ENCODE peak calls at places on chromosomes 12 and 14, in nine cellular contexts. S is heart right ventricle; R is GM23248; K is fibroblast of lung; N is HCT116; W is suprapubic skin; V is tibial nerve; L is CD8-positive, alpha-beta T cell; O is body of pancreas. M is an unnamed sample. For H3K27me3, the result is how much of the 10 kb centered on the place peaks cover.

GRCh38 chr12:13727707-13728147 is 253.7 kb downstream of the GRIN2B start:
- DNase-seq in L (no peak), O (no peak), S (no peak), N (no peak), R (no peak), W (no peak), V (no peak), K (no peak), M (no peak)

GRCh38 chr12:10974965-10975364 is 11.7 kb downstream of the TAS2R50 start:
- DNase-seq in O (no peak), S (no peak), R (no peak), N (no peak), L (no peak), W (no peak), V (no peak), K (no peak), M (no peak)

GRCh38 chr12:32885831-32886230 is 10.7 kb downstream of the PKP2 start:
- DNase-seq in K (no peak), L (no peak), N (no peak), V (no peak), S (no peak), W (no peak), R (no peak), O (no peak), M (no peak)

GRCh38 chr12:124927325-124928094 is 13.1 kb upstream of the UBC start:
- DNase-seq in W (peak), K (peak), N (peak), R (peak), S (peak), L (peak), O (peak), V (peak), M (no peak)

GRCh38 chr12:46537387-46537959 is 164.9 kb upstream of the SLC38A2 start:
- DNase-seq in N (no peak), K (no peak), W (no peak), O (no peak), V (no peak), L (no peak), R (no peak), S (no peak), M (no peak)

GRCh38 chr14:34257505-34257904 is 204.5 kb downstream of the SPTSSA start:
- DNase-seq in W (no peak), R (no peak), S (no peak), O (no peak), N (no peak), K (no peak), L (no peak), V (no peak), M (no peak)

GRCh38 chr14:97311411-97311810 is 514.2 kb downstream of the VRK1 start:
- DNase-seq in O (no peak), W (no peak), K (no peak), N (no peak), R (no peak), V (no peak), S (no peak), L (no peak), M (no peak)

GRCh38 chr12:115183752-115184151 is 499.8 kb upstream of the TBX3 start:
- DNase-seq in O (no peak), N (no peak), W (no peak), R (no peak), S (no peak), L (no peak), K (no peak), V (no peak), M (no peak)

GRCh38 chr12:47097276-47097896 is 17.6 kb upstream of the AMIGO2 start:
- DNase-seq in N (no peak), R (peak), K (peak), W (no peak), O (no peak), S (no peak), V (no peak), L (no peak), M (no peak)

GRCh38 chr12:46268349-46268616 is 560 bp downstream of the SLC38A1 start:
- DNase-seq in R (peak), K (no peak), S (no peak), V (no peak), N (no peak), L (no peak), O (no peak), W (no peak), M (no peak)

GRCh38 chr12:132561784-132562156 is 48.6 kb downstream of the LRCOL1 start:
- DNase-seq in V (no peak), R (peak), W (no peak), K (no peak), O (peak), L (no peak), S (no peak), N (no peak), M (no peak)

GRCh38 chr12:124303579-124304313 is 8.9 kb downstream of the RFLNA start:
- DNase-seq in L (no peak), O (no peak), S (no peak), V (no peak), N (no peak), R (no peak), K (no peak), W (no peak), M (no peak)

GRCh38 chr12:3217683-3218079 is 140.5 kb downstream of the TSPAN9 start:
- DNase-seq in K (no peak), L (no peak), O (no peak), V (no peak), R (no peak), N (no peak), W (no peak), S (no peak), M (no peak)

GRCh38 chr14:53741379-53742225 is 215.0 kb downstream of the BMP4 start:
- DNase-seq in R (no peak), K (peak), V (no peak), S (no peak), W (no peak), L (no peak), N (no peak), O (no peak), M (no peak)

GRCh38 chr12:66647034-66647691 is 31.7 kb downstream of the GRIP1 start:
- DNase-seq in W (no peak), V (no peak), N (no peak), L (no peak), K (peak), S (no peak), O (no peak), R (peak), M (no peak)

GRCh38 chr14:94329857-94330256 is 6.7 kb upstream of the SERPINA6 start:
- DNase-seq in O (no peak), S (no peak), V (no peak), L (no peak), R (no peak), K (no peak), N (no peak), W (no peak), M (no peak)

GRCh38 chr12:57751432-57751787 is 700 bp downstream of the CDK4 start:
- DNase-seq in R (peak), N (no peak), K (no peak), V (no peak), S (no peak), O (no peak), L (no peak), W (no peak), M (no peak)

GRCh38 chr12:6607751-6608591 is 792 bp upstream of the CHD4 start:
- DNase-seq in S (peak), O (peak), K (peak), N (peak), V (no peak), W (no peak), L (peak), R (peak), M (peak)

GRCh38 chr12:78584695-78585094 is 279.9 kb upstream of the SYT1 start:
- DNase-seq in V (no peak), L (no peak), W (no peak), K (peak), S (no peak), N (peak), R (peak), O (no peak), M (no peak)

GRCh38 chr12:6915023-6915788 is 826 bp downstream of the ENO2 start:
- DNase-seq in V (no peak), S (no peak), K (no peak), W (no peak), R (no peak), N (no peak), O (no peak), L (no peak), M (no peak)

GRCh38 chr12:53703746-53704145 is 23.5 kb downstream of the CALCOCO1 start:
- DNase-seq in V (no peak), S (no peak), R (peak), L (no peak), O (no peak), N (no peak), W (no peak), K (no peak), M (no peak)
- H3K27me3 ChIP-seq in V (half or more), S (half or more), R (under half), L (under half), O (under half), N (under half), W (under half), K (under half), M (under half)

DNA sequence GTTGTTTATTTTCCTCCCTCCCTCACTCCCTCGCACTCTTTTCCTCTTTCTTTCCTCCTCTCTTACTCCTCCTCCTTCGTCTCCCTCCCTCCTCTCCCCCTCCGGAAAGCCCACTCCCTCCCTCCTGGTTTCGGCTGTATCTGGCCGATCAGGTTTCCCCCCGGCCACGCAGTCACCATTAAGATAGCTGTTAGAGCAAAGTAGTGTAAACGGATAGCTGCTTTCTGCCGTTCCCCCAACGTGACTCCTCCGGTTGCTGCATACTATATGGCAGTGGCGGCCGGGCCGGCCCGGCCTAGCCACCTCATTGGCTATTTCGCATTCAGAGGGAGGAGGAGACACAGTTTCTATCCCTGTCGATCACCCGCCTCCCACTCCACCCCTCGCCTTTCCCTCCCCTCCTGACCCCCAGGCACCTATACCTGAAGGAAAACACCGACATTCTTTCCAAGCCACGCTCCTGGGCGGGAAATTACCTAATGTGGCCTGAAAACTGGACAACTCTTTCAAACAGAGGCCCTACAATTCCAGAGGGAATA is at the start of gene SIX4:
- DNase-seq in O (peak), K (peak), V (peak), S (peak), R (peak), W (no peak), N (peak), L (no peak), M (no peak)
- H3K27me3 ChIP-seq in O (under half), K (under half), V (half or more), S (half or more), R (under half), W (half or more), N (under half), L (under half), M (under half)

GRCh38 chr12:38761636-38762342 is 143.6 kb downstream of the CPNE8 start:
- DNase-seq in R (no peak), N (no peak), K (no peak), O (no peak), W (no peak), L (no peak), V (no peak), S (no peak), M (no peak)

GRCh38 chr12:38761111-38761510 is 144.3 kb downstream of the CPNE8 start:
- DNase-seq in V (no peak), L (no peak), K (no peak), S (no peak), N (no peak), R (no peak), W (no peak), O (no peak), M (no peak)
- H3K27me3 ChIP-seq in V (under half), L (under half), K (under half), S (under half), N (under half), R (under half), W (under half), O (under half), M (under half)

DNA sequence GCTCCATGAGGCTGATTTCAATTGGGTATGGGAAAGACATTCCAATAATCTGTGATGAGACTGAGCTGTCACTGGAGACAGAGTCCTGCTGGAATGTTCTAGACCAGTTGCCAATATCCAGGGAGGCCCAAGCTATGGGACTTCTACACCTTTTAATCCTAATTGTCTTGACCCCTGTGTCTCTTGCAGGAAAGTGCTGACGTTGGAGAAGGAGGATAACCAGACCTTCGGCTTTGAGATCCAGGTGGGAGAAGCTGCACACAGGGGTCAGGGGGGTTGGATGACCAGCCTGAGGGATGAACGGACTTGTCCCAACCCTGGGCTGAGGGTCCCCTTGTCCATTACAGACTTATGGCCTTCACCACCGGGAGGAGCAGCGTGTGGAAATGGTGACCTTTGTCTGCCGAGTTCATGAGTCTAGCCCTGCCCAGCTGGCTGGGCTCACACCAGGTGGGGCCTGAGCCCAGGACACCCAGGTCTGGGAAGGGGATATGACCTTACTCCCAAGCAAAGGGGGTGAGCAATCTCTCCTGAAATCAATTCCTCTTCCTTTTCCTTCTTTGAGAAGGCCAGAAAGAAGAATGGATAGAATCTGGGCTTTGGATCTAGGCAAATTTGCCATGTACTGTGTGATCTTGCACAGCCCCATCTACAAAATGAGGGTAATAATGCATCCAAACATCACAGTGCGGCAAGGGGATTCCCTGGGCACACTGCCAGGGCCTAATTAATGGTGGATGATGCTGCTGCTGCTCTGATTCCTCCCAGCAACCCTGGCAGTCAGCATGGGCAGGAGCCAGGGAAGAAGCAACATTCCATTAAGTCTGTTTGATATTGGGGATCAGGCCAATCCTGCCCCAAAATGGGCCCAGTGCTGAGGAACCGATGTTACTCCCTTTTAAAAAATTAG is 4.2 kb downstream of the TAMALIN start:
- DNase-seq in O (no peak), N (no peak), L (no peak), W (no peak), K (no peak), V (no peak), S (no peak), R (no peak), M (no peak)
- H3K27me3 ChIP-seq in O (under half), N (under half), L (under half), W (under half), K (under half), V (under half), S (under half), R (under half), M (under half)

GRCh38 chr12:52355181-52355580 is 12.1 kb downstream of the KRT85 start:
- DNase-seq in O (no peak), L (no peak), R (peak), N (no peak), K (no peak), W (peak), S (no peak), V (no peak), M (no peak)
- H3K27me3 ChIP-seq in O (under half), L (under half), R (under half), N (under half), K (under half), W (under half), S (under half), V (under half), M (under half)

M was measured in vagina.